ENCODE peak calls at places on chromosomes 16 and 17, in ten cellular contexts. I, G, H, J, W, S, V, O, Q and N are unnamed samples.

GRCh38 chr17:79000396-79001189 is 9.0 kb downstream of the CANT1 start:
- DNase-seq in I (no peak), G (no peak), H (no peak), J (no peak), W (no peak), S (no peak), V (no peak), O (no peak), Q (no peak), N (no peak)

GRCh38 chr17:29115906-29116651 is 64.1 kb downstream of the MYO18A start:
- DNase-seq in I (no peak), G (peak), H (peak), J (no peak), W (no peak), S (no peak), V (no peak), O (no peak), Q (no peak), N (peak)

GRCh38 chr17:78313735-78314648 is 45.9 kb downstream of the SOCS3 start:
- DNase-seq in I (peak), G (peak), H (peak), J (peak), W (no peak), S (peak), V (no peak), O (peak), Q (peak), N (peak)

GRCh38 chr16:9409753-9410493 is 318.5 kb downstream of the HAPSTR1 start:
- DNase-seq in I (no peak), G (no peak), H (no peak), J (no peak), W (no peak), S (no peak), V (no peak), O (no peak), Q (no peak), N (no peak)

GRCh38 chr17:2853111-2853721 is 57.0 kb downstream of the RAP1GAP2 start:
- DNase-seq in I (peak), G (peak), H (peak), J (peak), W (no peak), S (peak), V (no peak), O (peak), Q (peak), N (no peak)

GRCh38 chr17:57674894-57675293 is 70.2 kb downstream of the CCDC182 start:
- DNase-seq in I (no peak), G (no peak), H (no peak), J (no peak), W (no peak), S (no peak), V (no peak), O (no peak), Q (no peak), N (no peak)

GRCh38 chr16:1772908-1773702 is at the start of gene MRPS34:
- DNase-seq in I (peak), G (peak), H (peak), J (peak), W (no peak), S (peak), V (peak), O (peak), Q (peak), N (peak)

GRCh38 chr16:88026964-88027938 is 76.0 kb downstream of the BANP start:
- DNase-seq in I (no peak), G (no peak), H (no peak), J (no peak), W (no peak), S (peak), V (no peak), O (no peak), Q (no peak), N (no peak)

GRCh38 chr16:867421-868385 is 67.2 kb upstream of the GNG13 start:
- DNase-seq in I (no peak), G (no peak), H (no peak), J (no peak), W (no peak), S (no peak), V (no peak), O (no peak), Q (no peak), N (no peak)